ENCODE peak calls at places on chromosome 18, in five cellular contexts. P, K, X, B and E are unnamed samples.

GRCh38 chr18:13264091-13264777 is 45.7 kb downstream of the LDLRAD4 start:
- DNase-seq in P (no peak), K (no peak), X (no peak), B (peak), E (no peak)

GRCh38 chr18:63233334-63233733 is 86.2 kb downstream of the BCL2 start:
- DNase-seq in P (no peak), K (no peak), X (no peak), B (no peak), E (no peak)

GRCh38 chr18:54360406-54360805 is 2.7 kb downstream of the C18orf54 start:
- DNase-seq in P (no peak), K (no peak), X (no peak), B (no peak), E (no peak)

GRCh38 chr18:78587096-78587495 is 392.5 kb upstream of the SALL3 start:
- DNase-seq in P (no peak), K (no peak), X (no peak), B (no peak), E (no peak)

GRCh38 chr18:23207191-23207955 is 72.1 kb downstream of the CABLES1 start:
- DNase-seq in P (no peak), K (no peak), X (no peak), B (no peak), E (no peak)

GRCh38 chr18:47334966-47335365 is 83.5 kb upstream of the SKOR2 start:
- DNase-seq in P (no peak), K (no peak), X (no peak), B (no peak), E (no peak)

GRCh38 chr18:2939317-2939716 is 73.6 kb downstream of the LPIN2 start:
- DNase-seq in P (peak), K (no peak), X (no peak), B (no peak), E (no peak)

GRCh38 chr18:58545338-58546096 is 83.4 kb downstream of the ALPK2 start:
- DNase-seq in P (no peak), K (no peak), X (no peak), B (no peak), E (no peak)

GRCh38 chr18:70382992-70383717 is 94.3 kb downstream of the SOCS6 start:
- DNase-seq in P (no peak), K (no peak), X (no peak), B (no peak), E (no peak)

GRCh38 chr18:24736686-24737085 is 276.2 kb downstream of the HRH4 start:
- DNase-seq in P (no peak), K (no peak), X (no peak), B (no peak), E (no peak)

GRCh38 chr18:22613058-22613690 is 195.5 kb upstream of the CTAGE1 start:
- DNase-seq in P (peak), K (no peak), X (no peak), B (no peak), E (no peak)

GRCh38 chr18:12423820-12424219 is 16.1 kb downstream of the PRELID3A start:
- DNase-seq in P (no peak), K (no peak), X (no peak), B (no peak), E (no peak)

GRCh38 chr18:67864677-67865340 is 348.3 kb upstream of the DSEL start:
- DNase-seq in P (no peak), K (no peak), X (no peak), B (no peak), E (no peak)

GRCh38 chr18:58896734-58897508 is 32.2 kb downstream of the ZNF532 start:
- DNase-seq in P (no peak), K (no peak), X (no peak), B (no peak), E (no peak)

GRCh38 chr18:10798727-10799435 is 273.1 kb downstream of the NAPG start:
- DNase-seq in P (peak), K (no peak), X (no peak), B (no peak), E (no peak)